ENCODE peak calls at places on chromosomes 16 and 17, in eight cellular contexts. H is MCF 10A, C is thoracic aorta, Y is RPMI7951, A is type B pancreatic cell, P is iPS-NIHi11, W is COLO829, T is stomach. F is an unnamed sample.

GRCh38 chr17:70074236-70074830 is 692 bp upstream of the KCNJ16 start:
- DNase-seq in H (no peak), C (no peak), Y (no peak), A (no peak), P (no peak), W (no peak), T (no peak), F (no peak)

GRCh38 chr16:65975049-65975708 is 391.3 kb upstream of the CDH5 start:
- DNase-seq in H (peak), C (no peak), Y (peak), A (no peak), P (no peak), W (no peak), T (no peak), F (peak)

GRCh38 chr16:85759631-85760419 is 8.9 kb upstream of the C16orf74 start:
- DNase-seq in H (peak), C (no peak), Y (no peak), A (no peak), P (peak), W (no peak), T (peak), F (no peak)

GRCh38 chr16:88965411-88965810 is 11.6 kb downstream of the CBFA2T3 start:
- DNase-seq in H (no peak), C (no peak), Y (no peak), A (no peak), P (no peak), W (no peak), T (no peak), F (no peak)

GRCh38 chr16:79509221-79509631 is 91.3 kb downstream of the MAF start:
- DNase-seq in H (no peak), C (peak), Y (no peak), A (no peak), P (peak), W (no peak), T (peak), F (no peak)

GRCh38 chr16:23434380-23434779 is 18.6 kb downstream of the COG7 start:
- DNase-seq in H (peak), C (no peak), Y (peak), A (no peak), P (peak), W (peak), T (no peak), F (peak)

GRCh38 chr16:72834499-72834898 is 213.4 kb downstream of the ZFHX3 start:
- DNase-seq in H (no peak), C (no peak), Y (no peak), A (no peak), P (no peak), W (no peak), T (no peak), F (no peak)

GRCh38 chr16:62041401-62041800 is 5.2 kb upstream of the CDH8 start:
- DNase-seq in H (peak), C (no peak), Y (peak), A (no peak), P (no peak), W (peak), T (no peak), F (peak)

GRCh38 chr17:79400989-79401703 is 209.7 kb downstream of the RBFOX3 start:
- DNase-seq in H (peak), C (no peak), Y (peak), A (peak), P (peak), W (peak), T (peak), F (peak)

GRCh38 chr17:1920948-1921351 is 91.1 kb downstream of the RPA1 start:
- DNase-seq in H (no peak), C (no peak), Y (no peak), A (no peak), P (no peak), W (no peak), T (no peak), F (no peak)

GRCh38 chr16:26701243-26701886 is 365.4 kb upstream of the C16orf82 start:
- DNase-seq in H (no peak), C (no peak), Y (no peak), A (no peak), P (no peak), W (no peak), T (no peak), F (no peak)

GRCh38 chr17:77471984-77472836 is 331.4 kb downstream of the SEC14L1 start:
- DNase-seq in H (peak), C (no peak), Y (peak), A (no peak), P (peak), W (peak), T (peak), F (peak)

GRCh38 chr16:68128577-68129305 is 43.6 kb downstream of the NFATC3 start:
- DNase-seq in H (peak), C (no peak), Y (no peak), A (no peak), P (no peak), W (no peak), T (no peak), F (no peak)

GRCh38 chr16:27566417-27566816 is 16.5 kb downstream of the KATNIP start:
- DNase-seq in H (no peak), C (no peak), Y (no peak), A (no peak), P (no peak), W (no peak), T (no peak), F (no peak)

GRCh38 chr17:78112508-78113471 is 15.8 kb downstream of the TMC6 start:
- DNase-seq in H (peak), C (no peak), Y (peak), A (peak), P (peak), W (peak), T (peak), F (peak)

F was measured in RWPE1.